ENCODE peak calls at places on chromosome 3, in eight cellular contexts. T, A, C, N, D, W, E and P are unnamed samples.

GRCh38 chr3:107410606-107411005 is 33.4 kb downstream of the CCDC54 start:
- DNase-seq in T (no peak), A (no peak), C (no peak), N (no peak), D (no peak), W (no peak), E (no peak), P (no peak)

GRCh38 chr3:108524547-108524946 is 14.2 kb upstream of the MYH15 start:
- DNase-seq in T (no peak), A (no peak), C (no peak), N (no peak), D (no peak), W (no peak), E (no peak), P (no peak)

GRCh38 chr3:177905895-177906511 is 630.2 kb upstream of the KCNMB2 start:
- DNase-seq in T (no peak), A (peak; percentile 65), C (no peak), N (no peak), D (no peak), W (no peak), E (no peak), P (no peak)

GRCh38 chr3:142022381-142022780 is 127.0 kb downstream of the TFDP2 start:
- DNase-seq in T (no peak), A (no peak), C (no peak), N (no peak), D (no peak), W (peak; percentile 18), E (no peak), P (no peak)

GRCh38 chr3:18372786-18373405 is 52.2 kb downstream of the SATB1 start:
- DNase-seq in T (no peak), A (no peak), C (peak; percentile 59), N (no peak), D (no peak), W (no peak), E (no peak), P (no peak)

GRCh38 chr3:72311425-72311824 is 526.5 kb upstream of the PROK2 start:
- DNase-seq in T (no peak), A (no peak), C (no peak), N (no peak), D (no peak), W (no peak), E (no peak), P (no peak)

GRCh38 chr3:36701903-36702374 is 62.4 kb downstream of the DCLK3 start:
- DNase-seq in T (no peak), A (peak; percentile 87), C (no peak), N (no peak), D (no peak), W (peak; percentile 17), E (no peak), P (no peak)

GRCh38 chr3:48419149-48419548 is 10.7 kb downstream of the PLXNB1 start:
- DNase-seq in T (no peak), A (no peak), C (no peak), N (no peak), D (peak; percentile 12), W (no peak), E (no peak), P (no peak)

GRCh38 chr3:160065282-160065681 is 76.6 kb downstream of the IL12A start:
- DNase-seq in T (no peak), A (no peak), C (no peak), N (no peak), D (no peak), W (no peak), E (no peak), P (no peak)

GRCh38 chr3:42749753-42750231 is 23.3 kb downstream of the CCDC13 start:
- DNase-seq in T (no peak), A (peak; percentile 16), C (no peak), N (no peak), D (no peak), W (no peak), E (peak; percentile 63), P (no peak)

GRCh38 chr3:196666001-196666867 is 26.7 kb downstream of the NRROS start:
- DNase-seq in T (peak; percentile 25), A (peak; percentile 99), C (no peak), N (no peak), D (no peak), W (peak; percentile 85), E (no peak), P (no peak)

GRCh38 chr3:172388412-172389078 is 59.7 kb downstream of the GHSR start:
- DNase-seq in T (no peak), A (no peak), C (no peak), N (no peak), D (no peak), W (no peak), E (no peak), P (no peak)

GRCh38 chr3:11273945-11274344 is 1.7 kb downstream of the ATG7 start:
- DNase-seq in T (peak; percentile 48), A (no peak), C (no peak), N (no peak), D (no peak), W (no peak), E (no peak), P (no peak)

GRCh38 chr3:66642015-66642414 is 141.2 kb upstream of the LRIG1 start:
- DNase-seq in T (no peak), A (no peak), C (no peak), N (no peak), D (no peak), W (no peak), E (no peak), P (no peak)

GRCh38 chr3:39808467-39809180 is 785 bp upstream of the MYRIP start:
- DNase-seq in T (no peak), A (no peak), C (no peak), N (peak; percentile 25), D (peak; percentile 64), W (peak; percentile 3), E (no peak), P (no peak)

DNA sequence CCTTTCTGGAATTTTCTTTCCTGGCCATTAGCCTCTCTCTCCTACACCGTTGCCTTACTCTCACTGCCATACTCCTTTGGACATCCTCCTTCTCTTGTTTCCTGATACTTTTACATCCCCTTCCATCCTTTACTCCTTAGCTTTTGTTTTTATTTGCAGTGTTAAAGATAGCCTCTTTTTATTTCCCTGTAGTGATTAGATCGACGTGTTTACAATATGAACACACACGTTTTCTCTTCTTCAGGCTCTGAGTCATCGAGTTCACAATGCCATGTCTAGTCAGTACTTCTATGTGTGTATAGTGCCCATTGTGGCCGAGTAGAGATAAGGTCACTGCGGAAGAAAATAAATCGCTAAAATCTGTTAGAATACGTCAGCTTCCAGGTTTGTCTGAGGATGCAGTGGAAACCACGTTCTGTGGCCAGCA is 208.5 kb downstream of the LPP start:
- DNase-seq in T (no peak), A (peak; percentile 72), C (no peak), N (no peak), D (no peak), W (no peak), E (no peak), P (no peak)
- H3K4me1 ChIP-seq in T (peaks cover 12% of the 10 kb centered on the region), A (no peaks in the 10 kb centered on the region), C (peaks cover 40% of the 10 kb centered on the region), N (peaks cover 1% of the 10 kb centered on the region), D (peaks cover 6% of the 10 kb centered on the region), W (peaks cover 4% of the 10 kb centered on the region), E (peaks cover 89% of the 10 kb centered on the region), P (peaks cover 7% of the 10 kb centered on the region)

GRCh38 chr3:64988188-64988587 is 300.4 kb upstream of the ADAMTS9 start:
- DNase-seq in T (no peak), A (peak; percentile 70), C (no peak), N (no peak), D (no peak), W (peak; percentile 88), E (no peak), P (no peak)

GRCh38 chr3:64992462-64993285 is 304.9 kb upstream of the ADAMTS9 start:
- DNase-seq in T (peak; percentile 16), A (no peak), C (no peak), N (peak; percentile 29), D (no peak), W (no peak), E (no peak), P (peak; percentile 26)

GRCh38 chr3:64983583-64984359 is 296.0 kb upstream of the ADAMTS9 start:
- DNase-seq in T (no peak), A (no peak), C (no peak), N (no peak), D (peak; percentile 54), W (no peak), E (no peak), P (peak; percentile 50)

GRCh38 chr3:64985072-64985471 is 297.3 kb upstream of the ADAMTS9 start:
- DNase-seq in T (no peak), A (no peak), C (no peak), N (no peak), D (no peak), W (no peak), E (no peak), P (no peak)

DNA sequence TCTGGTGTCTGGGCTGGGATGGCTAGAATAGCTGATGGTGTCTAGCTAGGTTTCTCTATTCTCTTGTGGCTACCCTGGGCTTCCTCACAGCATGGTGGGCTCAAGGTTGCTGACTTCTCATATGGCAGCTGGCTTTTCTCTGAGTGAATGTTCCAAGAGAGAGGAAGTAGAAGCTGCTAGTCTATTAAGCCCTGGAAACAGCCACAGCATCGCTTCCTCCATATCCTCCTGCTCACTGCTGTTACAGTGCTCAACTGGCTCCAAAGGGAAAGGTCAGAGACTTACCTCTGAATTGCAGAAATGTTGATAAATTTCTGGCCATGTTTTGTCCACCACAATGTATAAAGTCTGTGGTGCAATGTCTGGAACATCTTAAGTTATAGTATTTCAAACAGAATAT is 299.9 kb upstream of the ADAMTS9 start:
- DNase-seq in T (no peak), A (no peak), C (no peak), N (no peak), D (no peak), W (peak; percentile 53), E (no peak), P (no peak)
- H3K27ac ChIP-seq in T (no peak overlapping the region), A (peak overlapping the region; percentile 22), C (no peak overlapping the region), N (no peak overlapping the region), D (no peak overlapping the region), W (no peak overlapping the region), E (no peak overlapping the region), P (no peak overlapping the region)

DNA sequence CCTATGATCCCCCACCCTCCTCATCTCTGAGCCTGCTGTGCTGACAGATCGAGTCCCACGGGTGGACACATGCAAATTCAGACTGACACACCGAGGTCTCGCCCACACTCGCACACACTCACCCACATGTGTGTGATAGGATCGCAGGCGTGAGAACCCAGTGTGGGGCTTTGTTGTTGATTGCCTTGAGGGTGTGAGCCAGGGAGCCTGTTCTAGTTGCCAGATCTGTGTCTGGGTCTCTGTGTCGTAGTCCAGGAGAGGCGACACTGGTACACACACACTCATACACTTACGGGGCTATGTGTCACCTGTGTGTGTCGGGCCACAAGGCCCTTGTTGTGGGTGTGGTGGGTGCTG is 2.0 kb downstream of the EPHB3 start:
- DNase-seq in T (no peak), A (peak; percentile 42), C (no peak), N (no peak), D (peak; percentile 51), W (no peak), E (no peak), P (no peak)
- H3K4me3 ChIP-seq in T (peak overlapping the region; percentile 57), A (peak overlapping the region; percentile 67), C (no peak overlapping the region), N (peak overlapping the region; percentile 84), D (no peak overlapping the region), W (peak overlapping the region; percentile 77), E (no peak overlapping the region), P (peak overlapping the region; percentile 68)

GRCh38 chr3:120018299-120018698 is 75.9 kb downstream of the GSK3B start:
- DNase-seq in T (no peak), A (no peak), C (no peak), N (no peak), D (no peak), W (no peak), E (no peak), P (no peak)
- H3K4me1 ChIP-seq in T (no peaks in the 10 kb centered on the region), A (no peaks in the 10 kb centered on the region), C (peaks cover 31% of the 10 kb centered on the region), N (peaks cover 3% of the 10 kb centered on the region), D (peaks cover 1% of the 10 kb centered on the region), W (peaks cover 13% of the 10 kb centered on the region), E (peaks cover 97% of the 10 kb centered on the region), P (no peaks in the 10 kb centered on the region)